ENCODE peak calls at places on chromosomes 11 and 22, in six cellular contexts. W, K, D, M, T and O are unnamed samples.
A peak's percentile ranks its signal among the peaks of the same experiment; 100 is the strongest.

GRCh38 chr11:46367244-46367915 is 14.1 kb upstream of the MDK start:
- DNase-seq in W (no peak), M (peak; percentile 25), K (no peak), T (peak; percentile 87), D (peak; percentile 86), O (no peak)

GRCh38 chr11:65404210-65404609 is 17.8 kb downstream of the FRMD8 start:
- DNase-seq in K (no peak), T (no peak), D (no peak), M (no peak), W (no peak), O (no peak)

GRCh38 chr22:35264986-35265385 is 7.7 kb downstream of the HMGXB4 start:
- DNase-seq in K (no peak), T (no peak), M (no peak), D (no peak), W (no peak), O (no peak)

GRCh38 chr22:27572267-27572666 is 229.3 kb downstream of the MN1 start:
- DNase-seq in K (no peak), D (no peak), M (no peak), T (no peak), W (no peak), O (no peak)

GRCh38 chr11:133922078-133922870 is 34.5 kb downstream of the IGSF9B start:
- DNase-seq in D (no peak), M (no peak), K (no peak), T (no peak), W (no peak), O (no peak)

GRCh38 chr11:11537871-11538270 is 83.9 kb downstream of the GALNT18 start:
- DNase-seq in M (no peak), D (no peak), K (no peak), T (peak; percentile 52), W (no peak), O (no peak)

GRCh38 chr11:112227471-112227870 is 1.2 kb downstream of the PTS start:
- DNase-seq in M (no peak), D (no peak), W (no peak), K (no peak), T (no peak), O (no peak)

GRCh38 chr11:61279934-61280656 is 15.0 kb downstream of the VWCE start:
- DNase-seq in T (no peak), M (no peak), D (peak; percentile 45), W (no peak), K (no peak), O (no peak)

GRCh38 chr11:2378527-2379210 is 1.6 kb downstream of the CD81 start:
- DNase-seq in W (no peak), T (peak; percentile 83), K (no peak), M (no peak), D (no peak), O (no peak)

GRCh38 chr11:116219171-116219635 is 553.6 kb downstream of the BUD13 start:
- DNase-seq in K (no peak), W (no peak), M (no peak), T (peak; percentile 51), D (no peak), O (no peak)

GRCh38 chr11:128904872-128905344 is 13.8 kb downstream of the KCNJ5 start:
- DNase-seq in M (no peak), T (peak; percentile 85), D (peak; percentile 44), W (no peak), K (no peak), O (no peak)

GRCh38 chr11:27218498-27219038 is 144.4 kb downstream of the CCDC34 start:
- DNase-seq in K (no peak), T (no peak), M (no peak), W (no peak), D (no peak), O (no peak)

GRCh38 chr11:27058456-27058855 is 17.8 kb downstream of the BBOX1 start:
- DNase-seq in M (no peak), T (no peak), D (no peak), K (no peak), W (no peak), O (no peak)

GRCh38 chr11:27239305-27239942 is 123.6 kb downstream of the CCDC34 start:
- DNase-seq in W (no peak), K (no peak), D (no peak), M (no peak), T (no peak), O (no peak)

GRCh38 chr11:119236490-119236889 is 30.4 kb downstream of the CBL start:
- DNase-seq in T (no peak), W (no peak), M (no peak), K (no peak), D (no peak), O (no peak)

GRCh38 chr11:21561589-21561988 is 631.3 kb upstream of the ANO5 start:
- DNase-seq in M (no peak), D (no peak), W (no peak), K (no peak), T (no peak), O (no peak)

GRCh38 chr11:10747733-10748132 is 3.3 kb upstream of the CTR9 start:
- DNase-seq in T (no peak), M (no peak), W (no peak), D (no peak), K (no peak), O (no peak)

GRCh38 chr11:86513746-86514373 is 139.2 kb downstream of the CCDC81 start:
- DNase-seq in K (no peak), T (no peak), W (no peak), D (no peak), M (no peak), O (no peak)

GRCh38 chr11:28257761-28258160 is 149.6 kb downstream of the METTL15 start:
- DNase-seq in W (no peak), K (no peak), D (no peak), M (no peak), T (no peak), O (no peak)

GRCh38 chr22:31846161-31847115 is 92.6 kb downstream of the DEPDC5 start:
- DNase-seq in K (no peak), M (no peak), T (peak; percentile 25), W (no peak), D (peak; percentile 49), O (no peak)

GRCh38 chr11:102800774-102801173 is 2.8 kb upstream of the MMP1 start:
- DNase-seq in T (no peak), W (no peak), K (no peak), M (no peak), D (no peak), O (no peak)

GRCh38 chr11:114295676-114296081 is 520 bp upstream of the NNMT start:
- DNase-seq in W (no peak), K (no peak), M (no peak), D (no peak), T (no peak), O (no peak)

GRCh38 chr11:30326114-30326783 is 3.3 kb downstream of the ARL14EP start:
- DNase-seq in T (peak; percentile 8), D (no peak), K (no peak), W (no peak), M (no peak), O (no peak)

GRCh38 chr11:73376803-73377629 is 817 bp downstream of the RELT start:
- DNase-seq in T (peak; percentile 76), W (no peak), D (peak; percentile 64), K (peak; percentile 40), M (peak; percentile 54), O (no peak)

GRCh38 chr11:128764617-128765095 is 70.8 kb downstream of the FLI1 start:
- DNase-seq in T (no peak), W (no peak), K (no peak), M (no peak), D (no peak), O (no peak)

GRCh38 chr11:18578975-18579598 is 9.4 kb downstream of the UEVLD start:
- DNase-seq in D (peak; percentile 38), M (peak; percentile 93), T (no peak), W (no peak), K (no peak), O (no peak)

GRCh38 chr11:43130616-43131015 is 181.2 kb upstream of the API5 start:
- DNase-seq in K (no peak), M (no peak), T (peak; percentile 34), W (no peak), D (peak; percentile 19), O (no peak)

GRCh38 chr11:76208438-76208828 is 2.1 kb upstream of the WNT11 start:
- DNase-seq in W (no peak), K (no peak), T (no peak), M (no peak), D (no peak), O (no peak)
- H3K36me3 ChIP-seq in W (no peaks in the 10 kb centered on the region), K (no peaks in the 10 kb centered on the region), T (no peaks in the 10 kb centered on the region), M (no peaks in the 10 kb centered on the region), D (no peaks in the 10 kb centered on the region), O (no peaks in the 10 kb centered on the region)

GRCh38 chr22:36316419-36316818 is 63.5 kb downstream of the APOL1 start:
- DNase-seq in W (no peak), K (no peak), D (no peak), M (no peak), T (no peak), O (no peak)

GRCh38 chr22:36319595-36320497 is 66.9 kb downstream of the APOL1 start:
- DNase-seq in T (no peak), M (no peak), D (no peak), W (no peak), K (no peak), O (no peak)

GRCh38 chr22:36320553-36320952 is 67.2 kb downstream of the MYH9 start:
- DNase-seq in D (no peak), M (no peak), T (no peak), K (no peak), W (no peak), O (no peak)

GRCh38 chr22:36317658-36318271 is 64.8 kb downstream of the APOL1 start:
- DNase-seq in T (no peak), W (no peak), M (no peak), D (no peak), K (no peak), O (no peak)

DNA sequence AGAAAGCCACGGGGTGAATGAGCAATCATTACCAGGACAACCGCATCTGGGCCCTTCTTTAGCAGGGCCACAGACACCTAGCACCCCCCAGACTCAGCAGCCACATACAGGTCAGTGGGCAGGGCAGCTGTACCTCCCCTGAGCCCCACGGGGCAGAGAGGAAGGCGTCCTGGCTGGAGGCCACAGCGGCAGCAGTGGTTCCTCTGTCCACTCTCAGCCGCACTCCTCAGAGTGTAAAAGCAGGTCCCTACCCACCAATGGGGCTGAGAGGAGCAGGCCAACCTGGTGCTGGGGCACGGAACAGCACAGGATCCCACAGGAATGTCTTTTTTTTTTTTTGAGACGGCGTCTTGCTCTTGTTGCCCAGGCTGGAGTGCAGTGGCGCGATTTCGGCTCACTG is 65.5 kb downstream of the APOL1 start:
- DNase-seq in K (no peak), D (no peak), T (no peak), W (no peak), M (no peak), O (no peak)
- TF ChIP-seq POLR2AphosphoS5 in K (no peak), D (no peak), T (no peak), W (peak; percentile 40), M (no peak), O (no peak)

GRCh38 chr22:36432592-36433317 is 45.0 kb upstream of the MYH9 start:
- DNase-seq in K (no peak), M (peak; percentile 23), W (no peak), T (no peak), D (peak; percentile 40), O (no peak)
- TF ChIP-seq REST in K (no peak), M (no peak), W (no peak), T (no peak), D (no peak), O (no peak)

DNA sequence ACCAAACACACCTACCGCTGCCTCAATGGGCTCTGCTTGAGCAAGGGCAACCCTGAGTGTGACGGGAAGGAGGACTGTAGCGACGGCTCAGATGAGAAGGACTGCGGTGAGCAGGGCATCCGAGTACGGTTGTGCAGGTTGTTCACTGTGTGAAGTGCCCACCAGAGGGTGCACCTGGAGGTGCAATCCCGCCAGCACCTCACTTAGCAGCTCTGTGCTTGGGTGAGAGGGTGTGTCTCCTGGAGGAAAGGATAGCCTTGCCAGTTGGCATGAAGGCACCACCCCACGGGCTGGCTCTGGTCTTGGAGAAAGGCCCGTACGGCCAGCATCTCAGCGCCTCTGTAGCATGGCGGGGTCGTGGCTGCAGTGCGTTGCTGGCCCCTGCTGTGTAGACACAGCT is 39.4 kb downstream of the ST14 start:
- DNase-seq in K (no peak), T (no peak), M (no peak), D (no peak), W (no peak), O (no peak)
- H3K36me3 ChIP-seq in K (peaks cover 28% of the 10 kb centered on the region), T (no peaks in the 10 kb centered on the region), M (no peaks in the 10 kb centered on the region), D (no peaks in the 10 kb centered on the region), W (peaks cover 2% of the 10 kb centered on the region), O (no peaks in the 10 kb centered on the region)